ENCODE peak calls at places on chromosome 10, in four cellular contexts. S is mesenchymal stem cell, J is H1, V is trophoblast cell. K is an unnamed sample.

GRCh38 chr10:5560142-5560843 is 35.5 kb downstream of the CALML3 start:
- DNase-seq in S (no peak), J (no peak), V (no peak), K (no peak)

GRCh38 chr10:30783939-30784500 is 154.5 kb upstream of the LYZL2 start:
- DNase-seq in J (peak), S (peak), V (peak), K (peak)

GRCh38 chr10:72170263-72170662 is 45.5 kb upstream of the ANAPC16 start:
- DNase-seq in V (no peak), J (no peak), S (no peak), K (no peak)

GRCh38 chr10:94183666-94184264 is 179.0 kb downstream of the NOC3L start:
- DNase-seq in J (no peak), V (no peak), S (peak), K (no peak)

GRCh38 chr10:100806356-100806645 is 60.9 kb downstream of the PAX2 start:
- DNase-seq in S (no peak), V (no peak), J (no peak), K (no peak)

GRCh38 chr10:33483124-33483794 is 148.8 kb upstream of the NRP1 start:
- DNase-seq in V (no peak), J (no peak), S (no peak), K (peak)

GRCh38 chr10:15439381-15439837 is 68.3 kb upstream of the FAM171A1 start:
- DNase-seq in J (no peak), V (no peak), S (peak), K (no peak)

GRCh38 chr10:86321568-86321967 is 45.0 kb downstream of the GRID1 start:
- DNase-seq in V (no peak), S (no peak), J (no peak), K (no peak)

GRCh38 chr10:89992575-89992974 is 291.2 kb downstream of the KIF20B start:
- DNase-seq in S (no peak), V (no peak), J (no peak), K (no peak)

GRCh38 chr10:48744587-48744986 is 59.9 kb downstream of the WDFY4 start:
- DNase-seq in S (no peak), J (no peak), V (no peak), K (no peak)

GRCh38 chr10:104336829-104337526 is 1.3 kb downstream of the ITPRIP start:
- DNase-seq in V (peak), S (peak), J (peak), K (no peak)

GRCh38 chr10:92702301-92702916 is 12.7 kb downstream of the HHEX start:
- DNase-seq in J (no peak), V (no peak), S (peak), K (no peak)

GRCh38 chr10:74988787-74989574 is 122.5 kb upstream of the SAMD8 start:
- DNase-seq in J (no peak), V (no peak), S (no peak), K (no peak)

GRCh38 chr10:58293989-58294388 is 25.0 kb downstream of the CISD1 start:
- DNase-seq in S (no peak), J (no peak), V (no peak), K (no peak)

GRCh38 chr10:11403116-11403515 is 208.3 kb downstream of the USP6NL start:
- DNase-seq in S (no peak), J (no peak), V (no peak), K (no peak)

GRCh38 chr10:132239126-132240031 is 52.6 kb downstream of the DPYSL4 start:
- DNase-seq in J (no peak), V (no peak), S (peak), K (no peak)

GRCh38 chr10:97737770-97738265 is 890 bp downstream of the ZFYVE27 start:
- DNase-seq in V (no peak), S (no peak), J (no peak), K (no peak)

GRCh38 chr10:110912374-110912773 is 6.6 kb downstream of the BBIP1 start:
- DNase-seq in V (peak), J (no peak), S (peak), K (no peak)

GRCh38 chr10:10320981-10321380 is 696.7 kb upstream of the CELF2 start:
- DNase-seq in S (peak), V (no peak), J (no peak), K (no peak)

GRCh38 chr10:101838416-101838970 is 5.1 kb downstream of the KCNIP2 start:
- DNase-seq in J (no peak), V (no peak), S (no peak), K (no peak)

GRCh38 chr10:92740762-92741161 is 51.0 kb downstream of the HHEX start:
- DNase-seq in V (peak), S (no peak), J (no peak), K (no peak)

GRCh38 chr10:96153065-96153464 is 23.0 kb downstream of the ZNF518A start:
- DNase-seq in J (no peak), V (no peak), S (no peak), K (no peak)

GRCh38 chr10:11086177-11086576 is 68.5 kb downstream of the CELF2 start:
- DNase-seq in V (no peak), J (no peak), S (no peak), K (no peak)

GRCh38 chr10:101829561-101830315 is 11.5 kb upstream of the OGA start:
- DNase-seq in J (peak), S (no peak), V (peak), K (peak)

GRCh38 chr10:89069589-89069988 is 79.0 kb downstream of the FAS start:
- DNase-seq in V (no peak), S (no peak), J (no peak), K (no peak)

GRCh38 chr10:80497187-80498038 is 40.3 kb upstream of the SH2D4B start:
- DNase-seq in J (no peak), S (no peak), V (no peak), K (no peak)

GRCh38 chr10:118800920-118801319 is 46.1 kb upstream of the CACUL1 start:
- DNase-seq in J (no peak), V (peak), S (no peak), K (no peak)

GRCh38 chr10:33897255-33897893 is 562.9 kb upstream of the NRP1 start:
- DNase-seq in J (no peak), V (peak), S (no peak), K (no peak)

GRCh38 chr10:46233101-46233500 is 53.7 kb upstream of the ANTXRL start:
- DNase-seq in V (no peak), J (peak), S (no peak), K (no peak)

GRCh38 chr10:12388671-12389070 is 39.3 kb downstream of the CAMK1D start:
- DNase-seq in V (no peak), J (no peak), S (no peak), K (no peak)

GRCh38 chr10:1629326-1630036 is 107.8 kb downstream of the ADARB2 start:
- DNase-seq in V (no peak), S (no peak), J (no peak), K (peak)

GRCh38 chr10:47058961-47059391 is 147.7 kb downstream of the PTPN20 start:
- DNase-seq in V (peak), J (no peak), S (no peak), K (no peak)

GRCh38 chr10:101650841-101651240 is 44.1 kb downstream of the FBXW4 start:
- DNase-seq in J (no peak), V (no peak), S (no peak), K (peak)

DNA sequence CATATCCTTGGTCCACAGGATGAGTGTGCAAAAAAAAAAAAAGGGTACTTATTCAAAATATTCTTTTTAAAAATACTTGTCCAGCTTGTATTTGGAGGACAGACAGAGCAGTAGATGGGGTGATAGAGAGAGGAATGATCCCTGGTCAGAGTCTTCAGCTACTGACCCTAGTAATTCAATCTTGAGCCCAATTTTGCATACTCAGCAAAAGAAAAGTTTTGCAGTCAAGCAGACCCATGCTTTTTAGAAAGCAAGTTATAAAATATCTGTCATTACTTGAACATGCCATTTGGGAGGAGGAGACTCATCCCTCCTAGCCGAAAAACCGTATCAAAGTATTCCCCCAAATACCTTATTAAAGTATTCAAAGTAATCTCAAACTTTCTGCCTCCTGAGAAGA is 585.0 kb downstream of the KCNMA1 start:
- DNase-seq in J (no peak), V (no peak), S (no peak), K (no peak)
- H2BK12ac ChIP-seq in J (no peak), V (no peak), S (no peak), K (no peak)

GRCh38 chr10:68876246-68876918 is 24.7 kb upstream of the DDX50 start:
- DNase-seq in S (peak), V (no peak), J (no peak), K (no peak)
- H3K18ac ChIP-seq in S (no peak), V (no peak), J (no peak), K (no peak)

GRCh38 chr10:19488592-19489280 is 327.5 kb upstream of the PLXDC2 start:
- DNase-seq in S (peak), J (peak), V (peak), K (peak)
- H3K4me3 ChIP-seq in S (peak), J (peak), V (no peak), K (no peak)

DNA sequence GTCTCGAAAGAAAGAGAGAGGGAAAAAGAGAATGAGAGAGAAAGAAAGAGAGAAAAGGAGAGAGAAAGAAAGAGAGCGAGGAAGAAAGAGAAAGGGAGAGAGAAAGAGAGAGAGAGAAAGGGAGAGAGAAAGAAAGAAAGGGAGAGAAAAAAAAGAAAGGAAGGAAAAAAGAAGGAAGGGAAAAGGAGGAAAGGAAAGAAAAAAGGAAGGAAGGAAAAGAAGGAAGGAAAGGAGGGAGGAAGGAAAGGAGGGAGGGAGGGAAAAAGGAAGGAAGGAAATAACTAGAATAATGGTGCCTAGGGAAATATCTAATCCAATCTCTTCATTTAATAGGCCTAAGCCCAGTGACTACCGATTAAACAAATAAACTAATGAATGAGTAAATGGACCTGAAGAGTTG is 85.4 kb upstream of the LYZL1 start:
- DNase-seq in S (no peak), V (no peak), J (no peak), K (no peak)
- H2BK12ac ChIP-seq in S (no peak), V (peak), J (peak), K (no peak)

DNA sequence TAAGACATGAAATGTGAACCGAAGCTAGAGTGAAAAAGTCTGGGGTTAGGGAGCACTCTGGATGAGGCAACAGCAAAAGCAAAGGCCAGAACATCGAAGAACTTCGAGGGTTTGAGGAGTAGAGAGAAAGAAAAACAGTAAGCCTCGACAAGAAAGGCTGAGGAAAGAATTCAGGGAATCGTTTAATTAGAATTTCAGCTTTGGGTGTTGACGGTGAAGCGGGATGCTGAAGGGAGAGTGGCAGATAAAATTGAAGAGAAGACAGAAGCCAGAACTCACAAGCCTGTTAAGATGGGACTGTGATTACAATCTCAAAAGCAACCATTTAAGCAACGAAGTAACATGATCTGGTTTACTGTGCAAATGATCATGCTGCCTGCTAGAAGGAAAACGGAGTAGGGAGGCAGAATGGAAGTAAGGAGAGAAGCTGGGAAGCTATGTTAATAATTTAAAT is 2.1 kb downstream of the TRDMT1 start:
- DNase-seq in V (no peak), J (no peak), S (peak), K (no peak)
- H3K18ac ChIP-seq in V (no peak), J (peak), S (peak), K (no peak)

GRCh38 chr10:22673785-22674184 is 40.6 kb downstream of the PIP4K2A start:
- DNase-seq in V (no peak), S (no peak), J (no peak), K (no peak)

GRCh38 chr10:22674215-22674930 is 40.0 kb downstream of the PIP4K2A start:
- DNase-seq in S (peak), V (no peak), J (no peak), K (no peak)

GRCh38 chr10:22669163-22669711 is 45.1 kb downstream of the PIP4K2A start:
- DNase-seq in V (no peak), S (no peak), J (no peak), K (no peak)

GRCh38 chr10:22670796-22671195 is 43.6 kb downstream of the PIP4K2A start:
- DNase-seq in J (no peak), S (no peak), V (no peak), K (no peak)

GRCh38 chr10:22672594-22673392 is 41.6 kb downstream of the PIP4K2A start:
- DNase-seq in S (peak), V (no peak), J (no peak), K (no peak)
- H3K4me3 ChIP-seq in S (no peak), V (no peak), J (peak), K (no peak)

GRCh38 chr10:129695671-129696070 is 228.6 kb downstream of the MGMT start:
- DNase-seq in S (no peak), J (no peak), V (no peak), K (no peak)
- H2BK12ac ChIP-seq in S (no peak), J (peak), V (no peak), K (no peak)

GRCh38 chr10:21368728-21369425 is 156.6 kb downstream of the SKIDA1 start:
- DNase-seq in S (peak), J (no peak), V (peak), K (no peak)

GRCh38 chr10:21368022-21368582 is 157.4 kb downstream of the SKIDA1 start:
- DNase-seq in V (peak), S (peak), J (no peak), K (no peak)

GRCh38 chr10:21363087-21363752 is 162.3 kb downstream of the SKIDA1 start:
- DNase-seq in J (no peak), S (peak), V (peak), K (no peak)

GRCh38 chr10:21363753-21364104 is 161.8 kb downstream of the SKIDA1 start:
- DNase-seq in S (peak), V (peak), J (no peak), K (no peak)

GRCh38 chr10:21364196-21365114 is 161.0 kb downstream of the SKIDA1 start:
- DNase-seq in S (peak), J (peak), V (peak), K (peak)
- H3K18ac ChIP-seq in S (peak), J (peak), V (no peak), K (no peak)

K was measured in neuronal stem cell.